ENCODE peak calls at places on chromosome 21, in nine cellular contexts. Z is globus pallidus; I is NCI-H2029 treated with DMSO at 0.1 percent for 48 hours; E is RWPE2; M is Right ventricle myocardium inferior; H is kidney tubule cell; R is activated naive CD4-positive, alpha-beta T cell; A is KBM-7; S is T-helper 22 cell. B is an unnamed sample.

GRCh38 chr21:41726058-41726558 is 40.7 kb downstream of the RIPK4 start:
- DNase-seq in Z (no peak), I (no peak), E (no peak), M (no peak), H (no peak), R (no peak), A (no peak), S (no peak), B (no peak)

GRCh38 chr21:34126691-34127090 is 53.3 kb downstream of the MRPS6 start:
- DNase-seq in Z (no peak), I (no peak), E (no peak), M (no peak), H (peak), R (no peak), A (no peak), S (no peak), B (no peak)

GRCh38 chr21:14876464-14876863 is 188.3 kb downstream of the NRIP1 start:
- DNase-seq in Z (no peak), I (no peak), E (no peak), M (no peak), H (no peak), R (no peak), A (no peak), S (no peak), B (no peak)

GRCh38 chr21:17295997-17296396 is 216.8 kb upstream of the CXADR start:
- DNase-seq in Z (no peak), I (no peak), E (no peak), M (no peak), H (no peak), R (no peak), A (no peak), S (no peak), B (no peak)

GRCh38 chr21:30616125-30616524 is at the start of gene KRTAP20-1:
- DNase-seq in Z (no peak), I (no peak), E (no peak), M (no peak), H (no peak), R (no peak), A (no peak), S (no peak), B (no peak)

GRCh38 chr21:28336299-28336698 is 656.4 kb downstream of the LTN1 start:
- DNase-seq in Z (peak), I (no peak), E (no peak), M (no peak), H (peak), R (no peak), A (no peak), S (no peak), B (no peak)

GRCh38 chr21:36717901-36718465 is 19.1 kb downstream of the SIM2 start:
- DNase-seq in Z (no peak), I (no peak), E (no peak), M (no peak), H (peak), R (no peak), A (no peak), S (no peak), B (no peak)

GRCh38 chr21:42392731-42393442 is 3.0 kb downstream of the TMPRSS3 start:
- DNase-seq in Z (no peak), I (no peak), E (no peak), M (no peak), H (peak), R (no peak), A (no peak), S (no peak), B (no peak)

GRCh38 chr21:28627261-28627660 is 365.4 kb downstream of the LTN1 start:
- DNase-seq in Z (no peak), I (no peak), E (no peak), M (no peak), H (no peak), R (no peak), A (no peak), S (no peak), B (no peak)

GRCh38 chr21:44333701-44334636 is 5.2 kb downstream of the CFAP410 start:
- DNase-seq in Z (no peak), I (no peak), E (no peak), M (peak), H (peak), R (no peak), A (no peak), S (no peak), B (no peak)

GRCh38 chr21:32523463-32523862 is 61.9 kb downstream of the TCP10L start:
- DNase-seq in Z (no peak), I (no peak), E (no peak), M (no peak), H (no peak), R (no peak), A (no peak), S (no peak), B (no peak)

GRCh38 chr21:45078877-45079281 is 4.5 kb downstream of the ADARB1 start:
- DNase-seq in Z (no peak), I (no peak), E (no peak), M (no peak), H (no peak), R (peak), A (no peak), S (peak), B (peak)